ENCODE peak calls at places on chromosome 18, in four cellular contexts. One of them, this sample, is unnamed.

GRCh38 chr18:68428026-68428425 is 286.9 kb downstream of the TMX3 start:
- DNase-seq in glomerular endothelial cell: peak
- DNase-seq in T-cell: no peak
- DNase-seq in GM04504: peak
- DNase-seq in this sample: peak

GRCh38 chr18:67731853-67732252 is 215.3 kb upstream of the DSEL start:
- DNase-seq in glomerular endothelial cell: peak
- DNase-seq in T-cell: no peak
- DNase-seq in GM04504: peak
- DNase-seq in this sample: peak

GRCh38 chr18:36271153-36271552 is 26.4 kb upstream of the FHOD3 start:
- DNase-seq in glomerular endothelial cell: no peak
- DNase-seq in T-cell: no peak
- DNase-seq in GM04504: no peak
- DNase-seq in this sample: no peak

GRCh38 chr18:741931-742512 is 29.6 kb upstream of the ENOSF1 start:
- DNase-seq in glomerular endothelial cell: peak
- DNase-seq in T-cell: no peak
- DNase-seq in GM04504: no peak
- DNase-seq in this sample: peak

GRCh38 chr18:30387401-30387800 is 655.1 kb downstream of the DSC3 start:
- DNase-seq in glomerular endothelial cell: no peak
- DNase-seq in T-cell: no peak
- DNase-seq in GM04504: no peak
- DNase-seq in this sample: peak

GRCh38 chr18:59957957-59958356 is 58.2 kb downstream of the PMAIP1 start:
- DNase-seq in glomerular endothelial cell: peak
- DNase-seq in T-cell: no peak
- DNase-seq in GM04504: peak
- DNase-seq in this sample: peak

GRCh38 chr18:77054606-77055428 is 77.8 kb downstream of the MBP start:
- DNase-seq in glomerular endothelial cell: no peak
- DNase-seq in T-cell: peak
- DNase-seq in GM04504: peak
- DNase-seq in this sample: peak

GRCh38 chr18:44066541-44066940 is 614.1 kb upstream of the SETBP1 start:
- DNase-seq in glomerular endothelial cell: no peak
- DNase-seq in T-cell: no peak
- DNase-seq in GM04504: no peak
- DNase-seq in this sample: no peak

GRCh38 chr18:50982086-50982801 is 14.4 kb downstream of the ELAC1 start:
- DNase-seq in glomerular endothelial cell: no peak
- DNase-seq in T-cell: no peak
- DNase-seq in GM04504: no peak
- DNase-seq in this sample: no peak

GRCh38 chr18:26190506-26190905 is 35.7 kb upstream of the TAF4B start:
- DNase-seq in glomerular endothelial cell: no peak
- DNase-seq in T-cell: peak
- DNase-seq in GM04504: no peak
- DNase-seq in this sample: no peak

GRCh38 chr18:63686871-63687270 is 15.9 kb upstream of the SERPINB11 start:
- DNase-seq in glomerular endothelial cell: no peak
- DNase-seq in T-cell: no peak
- DNase-seq in GM04504: no peak
- DNase-seq in this sample: no peak

GRCh38 chr18:36132756-36133155 is 3.1 kb downstream of the ELP2 start:
- DNase-seq in glomerular endothelial cell: no peak
- DNase-seq in T-cell: no peak
- DNase-seq in GM04504: no peak
- DNase-seq in this sample: no peak

GRCh38 chr18:59008302-59008974 is 131.2 kb upstream of the SEC11C start:
- DNase-seq in glomerular endothelial cell: no peak
- DNase-seq in T-cell: no peak
- DNase-seq in GM04504: no peak
- DNase-seq in this sample: peak

GRCh38 chr18:3530807-3531206 is 80.8 kb downstream of the TGIF1 start:
- DNase-seq in glomerular endothelial cell: no peak
- DNase-seq in T-cell: no peak
- DNase-seq in GM04504: no peak
- DNase-seq in this sample: no peak

GRCh38 chr18:14970027-14970426 is 222.1 kb downstream of the ANKRD30B start:
- DNase-seq in glomerular endothelial cell: no peak
- DNase-seq in T-cell: no peak
- DNase-seq in GM04504: peak
- DNase-seq in this sample: no peak

GRCh38 chr18:74949611-74950010 is 259.3 kb downstream of the PTGR3 start:
- DNase-seq in glomerular endothelial cell: no peak
- DNase-seq in T-cell: no peak
- DNase-seq in GM04504: no peak
- DNase-seq in this sample: no peak

GRCh38 chr18:48514786-48515185 is 24.0 kb upstream of the CTIF start:
- DNase-seq in glomerular endothelial cell: no peak
- DNase-seq in T-cell: no peak
- DNase-seq in GM04504: no peak
- DNase-seq in this sample: no peak

GRCh38 chr18:74661690-74662089 is 64.0 kb downstream of the ZNF407 start:
- DNase-seq in glomerular endothelial cell: no peak
- DNase-seq in T-cell: no peak
- DNase-seq in GM04504: no peak
- DNase-seq in this sample: no peak

GRCh38 chr18:21672868-21673267 is 31.7 kb downstream of the ABHD3 start:
- DNase-seq in glomerular endothelial cell: no peak
- DNase-seq in T-cell: no peak
- DNase-seq in GM04504: peak
- DNase-seq in this sample: no peak

GRCh38 chr18:48453330-48454063 is 44.3 kb upstream of the ZBTB7C start:
- DNase-seq in glomerular endothelial cell: no peak
- DNase-seq in T-cell: no peak
- DNase-seq in GM04504: no peak
- DNase-seq in this sample: no peak

GRCh38 chr18:57754577-57755330 is 48.4 kb downstream of the ATP8B1 start:
- DNase-seq in glomerular endothelial cell: no peak
- DNase-seq in T-cell: no peak
- DNase-seq in GM04504: no peak
- DNase-seq in this sample: no peak

GRCh38 chr18:5391427-5391826 is 95.9 kb upstream of the ZBTB14 start:
- DNase-seq in glomerular endothelial cell: no peak
- DNase-seq in T-cell: no peak
- DNase-seq in GM04504: no peak
- DNase-seq in this sample: no peak

GRCh38 chr18:39841133-39842041 is 2113.6 kb upstream of the PIK3C3 start:
- DNase-seq in glomerular endothelial cell: no peak
- DNase-seq in T-cell: no peak
- DNase-seq in GM04504: peak
- DNase-seq in this sample: peak

GRCh38 chr18:9775172-9775571 is 67.1 kb downstream of the RAB31 start:
- DNase-seq in glomerular endothelial cell: no peak
- DNase-seq in T-cell: no peak
- DNase-seq in GM04504: peak
- DNase-seq in this sample: no peak

GRCh38 chr18:58691256-58691655 is 20.0 kb downstream of the MALT1 start:
- DNase-seq in glomerular endothelial cell: no peak
- DNase-seq in T-cell: no peak
- DNase-seq in GM04504: no peak
- DNase-seq in this sample: no peak

GRCh38 chr18:58674863-58675472 is 3.7 kb downstream of the MALT1 start:
- DNase-seq in glomerular endothelial cell: no peak
- DNase-seq in T-cell: no peak
- DNase-seq in GM04504: no peak
- DNase-seq in this sample: peak

GRCh38 chr18:12346240-12346565 is 30.8 kb downstream of the AFG3L2 start:
- DNase-seq in glomerular endothelial cell: no peak
- DNase-seq in T-cell: no peak
- DNase-seq in GM04504: no peak
- DNase-seq in this sample: no peak

GRCh38 chr18:8373486-8373885 is 235.8 kb upstream of the RAB12 start:
- DNase-seq in glomerular endothelial cell: no peak
- DNase-seq in T-cell: no peak
- DNase-seq in GM04504: no peak
- DNase-seq in this sample: no peak

GRCh38 chr18:46174317-46175039 is 70.3 kb downstream of the HAUS1 start:
- DNase-seq in glomerular endothelial cell: no peak
- DNase-seq in T-cell: no peak
- DNase-seq in GM04504: no peak
- DNase-seq in this sample: no peak

This sample was measured in fibroblast of pulmonary artery.